ENCODE peak calls at places on chromosomes 16 and 17, in five cellular contexts. N, M, P, Q and H are unnamed samples.

GRCh38 chr17:52606098-52606497 is 447.6 kb upstream of the CA10 start:
- DNase-seq in M (no peak), Q (no peak), P (no peak), N (no peak), H (peak)

GRCh38 chr16:51445250-51445649 is 294.2 kb upstream of the SALL1 start:
- DNase-seq in M (no peak), Q (no peak), P (no peak), N (no peak), H (no peak)

GRCh38 chr16:87390641-87391323 is 1.4 kb upstream of the MAP1LC3B start:
- DNase-seq in P (no peak), Q (no peak), N (no peak), M (no peak), H (no peak)

GRCh38 chr17:62627219-62627903 is at the start of gene MRC2:
- DNase-seq in P (no peak), Q (peak), N (peak), M (peak), H (peak)

GRCh38 chr17:28926786-28927185 is 23.9 kb upstream of the DHRS13 start:
- DNase-seq in P (no peak), M (no peak), Q (peak), N (no peak), H (no peak)

GRCh38 chr16:4373909-4374742 is 2.5 kb downstream of the VASN start:
- DNase-seq in P (peak), Q (no peak), N (peak), M (no peak), H (peak)

GRCh38 chr17:382644-383533 is 30.3 kb upstream of the RPH3AL start:
- DNase-seq in N (peak), M (no peak), P (no peak), Q (peak), H (no peak)

GRCh38 chr17:55743103-55743679 is 7.7 kb upstream of the PCTP start:
- DNase-seq in N (peak), P (no peak), M (no peak), Q (no peak), H (no peak)

GRCh38 chr16:75541236-75541635 is 5.3 kb upstream of the CHST5 start:
- DNase-seq in M (no peak), P (no peak), N (no peak), Q (no peak), H (no peak)

GRCh38 chr17:7136266-7136877 is 21.8 kb upstream of the ASGR2 start:
- DNase-seq in P (peak), Q (peak), M (no peak), N (peak), H (no peak)

GRCh38 chr17:83153681-83154310 is 74.4 kb downstream of the METRNL start:
- DNase-seq in P (peak), N (no peak), Q (no peak), M (no peak), H (no peak)

GRCh38 chr17:34257299-34257985 is 2.4 kb downstream of the CCL2 start:
- DNase-seq in N (no peak), Q (no peak), M (no peak), P (no peak), H (no peak)

GRCh38 chr16:88599825-88600538 is 29.8 kb downstream of the ZC3H18 start:
- DNase-seq in N (no peak), Q (peak), M (no peak), P (no peak), H (no peak)

GRCh38 chr16:50596762-50597450 is 48.7 kb downstream of the NKD1 start:
- DNase-seq in N (no peak), Q (no peak), P (no peak), M (no peak), H (no peak)

GRCh38 chr16:726438-727290 is at the start of the genes CCDC78 and HAGHL:
- DNase-seq in N (peak), M (peak), Q (peak), P (no peak), H (no peak)

GRCh38 chr17:7612294-7612640 is 2.4 kb downstream of the FXR2 start:
- DNase-seq in Q (no peak), P (no peak), M (no peak), N (no peak), H (no peak)

GRCh38 chr17:9895923-9896322 is 9.1 kb downstream of the RCVRN start:
- DNase-seq in P (no peak), Q (no peak), N (no peak), M (no peak), H (no peak)

GRCh38 chr17:40448213-40448638 is 5.0 kb downstream of the IGFBP4 start:
- DNase-seq in M (no peak), P (peak), N (peak), Q (peak), H (no peak)

GRCh38 chr17:50279639-50280038 is 5.4 kb downstream of the TMEM92 start:
- DNase-seq in N (no peak), M (no peak), Q (no peak), P (no peak), H (no peak)

GRCh38 chr17:43315858-43316521 is 82.2 kb upstream of the RNU2-1 start:
- DNase-seq in M (no peak), N (no peak), P (no peak), Q (no peak), H (no peak)

GRCh38 chr17:60147553-60148241 is 2.1 kb upstream of the CA4 start:
- DNase-seq in P (no peak), N (no peak), Q (peak), M (no peak), H (no peak)

GRCh38 chr17:77445030-77445907 is 304.5 kb downstream of the SEC14L1 start:
- DNase-seq in P (no peak), M (no peak), N (peak), Q (peak), H (no peak)

GRCh38 chr17:63140255-63140654 is 174.2 kb downstream of the TANC2 start:
- DNase-seq in P (peak), Q (peak), N (no peak), M (no peak), H (no peak)

GRCh38 chr16:88504489-88505404 is 51.7 kb downstream of the ZFPM1 start:
- DNase-seq in Q (no peak), N (no peak), P (no peak), M (no peak), H (no peak)

GRCh38 chr16:84746231-84746630 is 46.4 kb downstream of the USP10 start:
- DNase-seq in N (no peak), P (no peak), M (no peak), Q (no peak), H (no peak)

GRCh38 chr16:84746875-84747274 is 47.1 kb downstream of the USP10 start:
- DNase-seq in M (no peak), N (no peak), Q (peak), P (no peak), H (no peak)

GRCh38 chr16:84751241-84751640 is 51.4 kb downstream of the USP10 start:
- DNase-seq in N (no peak), Q (no peak), P (no peak), M (no peak), H (no peak)

GRCh38 chr16:84749815-84750214 is 50.0 kb downstream of the USP10 start:
- DNase-seq in M (no peak), Q (no peak), P (no peak), N (no peak), H (no peak)

GRCh38 chr16:84749072-84749471 is 49.3 kb downstream of the USP10 start:
- DNase-seq in Q (no peak), N (no peak), M (no peak), P (no peak), H (no peak)
- TF ChIP-seq POLR2A in Q (no peak), N (no peak), M (no peak), P (no peak), H (no peak)

DNA sequence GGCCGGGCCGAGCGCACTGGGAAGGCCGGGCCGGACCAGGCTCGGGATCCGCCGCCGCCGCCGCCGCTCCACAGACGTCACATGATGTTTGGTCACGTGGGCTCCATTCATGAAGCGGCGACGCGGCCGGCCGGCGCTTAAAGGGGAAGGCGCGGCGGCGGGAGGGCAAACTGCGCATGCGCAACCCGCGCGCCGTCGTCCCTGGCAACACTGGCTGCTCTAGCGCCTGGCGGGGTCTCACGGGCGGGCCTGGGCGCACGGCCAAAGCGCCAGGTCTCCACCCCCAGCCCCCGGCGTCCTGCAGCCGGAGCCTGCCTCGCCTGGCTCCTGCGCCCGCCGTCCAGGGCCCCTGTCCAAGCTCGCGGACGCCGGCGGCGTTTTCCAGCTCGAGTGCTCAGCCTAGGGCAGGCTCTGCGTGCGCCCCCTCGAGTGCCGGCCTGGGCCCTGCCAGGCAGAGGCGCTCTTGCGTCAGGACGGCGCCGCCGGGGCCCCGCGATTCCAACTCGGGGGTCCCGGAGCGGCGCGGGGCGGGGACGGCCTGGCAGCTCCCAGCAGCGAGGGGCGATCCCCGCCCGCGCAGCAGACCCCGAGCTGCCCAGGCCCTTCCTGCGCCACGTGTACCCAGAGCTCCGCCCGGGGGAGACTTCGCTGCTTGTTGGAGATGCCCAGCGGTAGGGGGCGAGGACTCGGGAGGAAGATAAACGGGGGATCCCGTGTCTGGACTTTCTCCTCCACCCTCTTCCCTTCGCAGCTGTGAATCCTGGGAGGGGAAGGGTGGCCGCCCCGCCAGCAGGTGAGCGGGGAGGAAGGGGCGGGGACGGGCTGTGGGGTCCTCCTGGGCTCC is at the start of gene MAFG:
- DNase-seq in Q (peak), M (peak), N (peak), P (peak), H (peak)
- TF ChIP-seq POLR2A in Q (no peak), M (no peak), N (peak), P (no peak), H (peak)

GRCh38 chr17:46044989-46045388 is 45.9 kb downstream of the STH start:
- DNase-seq in Q (no peak), M (no peak), N (no peak), P (no peak), H (no peak)
- TF ChIP-seq POLR2A in Q (no peak), M (no peak), N (no peak), P (no peak), H (no peak)

GRCh38 chr16:63714876-63715275 is 1407.0 kb downstream of the CDH11 start:
- DNase-seq in P (no peak), N (no peak), Q (no peak), M (no peak), H (no peak)

GRCh38 chr16:63719926-63720325 is 1401.9 kb downstream of the CDH11 start:
- DNase-seq in M (no peak), Q (no peak), N (no peak), P (no peak), H (no peak)

GRCh38 chr16:63720848-63721247 is 1401.0 kb downstream of the CDH11 start:
- DNase-seq in Q (no peak), N (no peak), M (no peak), P (no peak), H (no peak)
- TF ChIP-seq POLR2A in Q (no peak), N (no peak), M (no peak), P (no peak), H (no peak)

GRCh38 chr17:45302649-45303173 is 14.1 kb downstream of the MAP3K14 start:
- DNase-seq in M (no peak), N (peak), Q (no peak), P (no peak), H (no peak)
- TF ChIP-seq POLR2A in M (peak), N (no peak), Q (no peak), P (no peak), H (no peak)

GRCh38 chr16:30399435-30400186 is 4.4 kb downstream of the ZNF48 start:
- DNase-seq in Q (no peak), N (no peak), P (no peak), M (no peak), H (no peak)
- TF ChIP-seq POLR2A in Q (no peak), N (no peak), P (no peak), M (no peak), H (no peak)

DNA sequence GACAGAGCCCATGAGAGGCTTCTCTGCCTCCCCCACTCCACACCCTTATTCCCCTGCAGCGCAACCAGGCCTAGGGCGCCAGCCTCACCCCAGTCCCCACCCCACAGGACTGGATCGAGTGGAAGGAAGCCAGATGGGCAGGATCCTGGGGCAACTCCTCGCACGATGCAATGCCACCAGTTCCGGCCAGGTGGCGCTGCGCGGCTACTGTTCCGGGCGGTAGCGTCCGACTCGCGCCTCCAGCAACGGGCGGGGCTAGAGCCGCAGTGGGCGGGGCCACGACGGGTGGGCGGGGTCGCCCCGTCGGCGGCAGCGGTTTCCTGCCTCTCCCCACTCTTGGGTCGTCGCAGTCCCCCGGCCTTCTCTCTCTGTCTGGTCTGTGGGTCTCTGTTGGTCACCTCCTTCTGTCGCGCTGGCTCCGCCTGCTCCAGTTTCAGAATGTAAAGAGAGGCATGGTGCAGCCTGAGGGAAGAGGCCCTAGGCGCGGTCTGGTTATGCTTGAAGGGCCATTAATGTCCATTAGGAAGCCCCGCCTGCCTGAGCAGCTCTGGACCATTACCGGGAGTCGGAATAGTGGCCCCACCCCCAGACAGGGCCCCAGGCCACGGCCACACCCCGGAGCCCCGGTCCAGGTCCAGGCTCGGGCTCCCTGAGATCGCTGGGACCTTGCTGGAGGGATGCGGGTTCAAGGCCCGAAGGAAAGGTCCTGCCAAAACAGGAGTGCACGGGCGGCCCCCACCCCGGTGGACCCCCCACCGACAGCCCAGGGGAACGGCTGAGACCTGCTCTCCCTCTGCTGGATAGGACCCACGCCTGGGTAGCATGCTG is 3.4 kb upstream of the NHERF2 start:
- DNase-seq in Q (peak), P (peak), N (peak), M (peak), H (peak)
- TF ChIP-seq POLR2A in Q (peak), P (no peak), N (no peak), M (no peak), H (no peak)

GRCh38 chr17:79007504-79008381 is 1.8 kb downstream of the CANT1 start:
- DNase-seq in M (no peak), N (no peak), Q (no peak), P (no peak), H (no peak)
- TF ChIP-seq POLR2A in M (no peak), N (no peak), Q (no peak), P (no peak), H (no peak)

DNA sequence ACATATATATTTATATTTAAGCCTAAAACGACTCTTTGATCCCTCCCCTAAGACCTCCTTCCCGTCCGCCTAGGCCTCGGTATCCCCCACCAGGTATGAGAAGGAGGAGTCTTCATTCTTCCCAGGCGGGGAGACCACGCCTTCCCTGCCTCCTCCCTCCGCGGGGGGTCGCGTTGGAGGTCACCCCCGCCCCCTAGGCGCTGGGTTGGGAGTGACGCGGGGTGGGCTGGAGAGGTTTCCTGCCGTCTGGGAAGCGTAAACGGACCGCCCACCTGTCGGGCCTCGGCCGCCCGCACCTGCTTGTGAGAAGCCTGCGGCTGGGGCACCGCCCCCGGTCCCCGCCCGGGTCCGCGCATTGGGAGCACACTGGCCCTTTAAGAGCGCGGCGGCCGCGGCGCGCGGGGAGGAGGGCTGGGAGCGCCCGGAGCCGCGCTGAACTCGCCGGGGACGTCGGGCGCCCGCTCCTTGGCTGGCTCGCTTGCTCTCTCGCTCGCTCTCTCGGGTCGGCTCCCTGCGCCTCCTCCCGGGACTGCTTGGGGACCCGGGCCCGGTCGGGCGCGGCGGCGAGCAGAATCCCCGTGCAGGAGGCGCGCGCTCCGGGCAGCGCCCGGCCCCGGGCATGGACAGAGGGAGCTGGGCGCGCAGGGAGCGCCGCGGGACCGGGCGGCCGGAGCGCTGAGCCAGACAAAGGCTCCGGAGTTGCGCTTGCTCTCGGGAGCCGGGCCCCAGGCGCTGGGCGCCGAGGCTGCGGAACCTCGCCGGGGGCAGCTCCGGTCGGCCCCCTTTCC is at the start of gene MMP15:
- DNase-seq in M (peak), N (peak), Q (peak), P (peak), H (peak)
- TF ChIP-seq POLR2A in M (no peak), N (no peak), Q (no peak), P (no peak), H (no peak)

GRCh38 chr16:29899516-29900101 is at the start of gene SEZ6L2:
- DNase-seq in N (peak), Q (peak), P (no peak), M (no peak), H (peak)
- TF ChIP-seq POLR2A in N (no peak), Q (no peak), P (no peak), M (no peak), H (no peak)